ENCODE peak calls at places on chromosomes 13 and 19, in seven cellular contexts. One of them, this sample, is unnamed.
A peak's percentile ranks its signal among the peaks of the same experiment; 100 is the strongest.

GRCh38 chr13:33263976-33264619 is 21.5 kb downstream of the STARD13 start:
- DNase-seq in suprapubic skin: no peak
- DNase-seq in NCI-H2081: no peak
- DNase-seq in GM04504: no peak
- DNase-seq in Peyer's patch: no peak
- DNase-seq in GM12892: no peak
- DNase-seq in GM12865: no peak
- DNase-seq in this sample: no peak

GRCh38 chr13:79432992-79433391 is 26.9 kb upstream of the RBM26 start:
- DNase-seq in suprapubic skin: no peak
- DNase-seq in NCI-H2081: no peak
- DNase-seq in GM04504: no peak
- DNase-seq in Peyer's patch: no peak
- DNase-seq in GM12892: no peak
- DNase-seq in GM12865: no peak
- DNase-seq in this sample: no peak

GRCh38 chr19:7550987-7551761 is 15.7 kb downstream of the PNPLA6 start:
- DNase-seq in suprapubic skin: no peak
- DNase-seq in NCI-H2081: peak; percentile 22
- DNase-seq in GM04504: no peak
- DNase-seq in Peyer's patch: peak; percentile 81
- DNase-seq in GM12892: no peak
- DNase-seq in GM12865: peak; percentile 50
- DNase-seq in this sample: no peak

GRCh38 chr19:28396259-28396940 is 816.6 kb downstream of the UQCRFS1 start:
- DNase-seq in suprapubic skin: no peak
- DNase-seq in NCI-H2081: no peak
- DNase-seq in GM04504: no peak
- DNase-seq in Peyer's patch: no peak
- DNase-seq in GM12892: no peak
- DNase-seq in GM12865: no peak
- DNase-seq in this sample: no peak

GRCh38 chr19:39941615-39942507 is 7.4 kb upstream of the FCGBP start:
- DNase-seq in suprapubic skin: no peak
- DNase-seq in NCI-H2081: no peak
- DNase-seq in GM04504: no peak
- DNase-seq in Peyer's patch: no peak
- DNase-seq in GM12892: no peak
- DNase-seq in GM12865: peak; percentile 85
- DNase-seq in this sample: peak; percentile 59

GRCh38 chr19:49157445-49158224 is at the start of gene TRPM4:
- DNase-seq in suprapubic skin: peak; percentile 95
- DNase-seq in NCI-H2081: peak; percentile 73
- DNase-seq in GM04504: peak; percentile 47
- DNase-seq in Peyer's patch: peak; percentile 96
- DNase-seq in GM12892: no peak
- DNase-seq in GM12865: no peak
- DNase-seq in this sample: no peak

GRCh38 chr13:72953391-72953960 is 105.3 kb upstream of the KLF5 start:
- DNase-seq in suprapubic skin: no peak
- DNase-seq in NCI-H2081: peak; percentile 1
- DNase-seq in GM04504: no peak
- DNase-seq in Peyer's patch: peak; percentile 78
- DNase-seq in GM12892: no peak
- DNase-seq in GM12865: no peak
- DNase-seq in this sample: no peak

GRCh38 chr19:42111384-42111783 is 20.9 kb downstream of the POU2F2 start:
- DNase-seq in suprapubic skin: no peak
- DNase-seq in NCI-H2081: no peak
- DNase-seq in GM04504: peak; percentile 86
- DNase-seq in Peyer's patch: no peak
- DNase-seq in GM12892: no peak
- DNase-seq in GM12865: no peak
- DNase-seq in this sample: no peak

GRCh38 chr19:7293795-7294570 is at the start of gene INSR:
- DNase-seq in suprapubic skin: peak; percentile 87
- DNase-seq in NCI-H2081: peak; percentile 85
- DNase-seq in GM04504: peak; percentile 76
- DNase-seq in Peyer's patch: peak; percentile 95
- DNase-seq in GM12892: peak; percentile 96
- DNase-seq in GM12865: peak; percentile 95
- DNase-seq in this sample: peak; percentile 93

GRCh38 chr19:50796128-50796633 is 6.0 kb downstream of the ACP4 start:
- DNase-seq in suprapubic skin: no peak
- DNase-seq in NCI-H2081: no peak
- DNase-seq in GM04504: no peak
- DNase-seq in Peyer's patch: no peak
- DNase-seq in GM12892: no peak
- DNase-seq in GM12865: peak; percentile 51
- DNase-seq in this sample: peak; percentile 31

GRCh38 chr19:58352760-58353671 is at the start of gene A1BG:
- DNase-seq in suprapubic skin: no peak
- DNase-seq in NCI-H2081: no peak
- DNase-seq in GM04504: no peak
- DNase-seq in Peyer's patch: no peak
- DNase-seq in GM12892: no peak
- DNase-seq in GM12865: no peak
- DNase-seq in this sample: no peak

GRCh38 chr19:43518051-43518450 is 8.9 kb downstream of the ETHE1 start:
- DNase-seq in suprapubic skin: no peak
- DNase-seq in NCI-H2081: no peak
- DNase-seq in GM04504: no peak
- DNase-seq in Peyer's patch: no peak
- DNase-seq in GM12892: no peak
- DNase-seq in GM12865: no peak
- DNase-seq in this sample: no peak

GRCh38 chr13:44263920-44264610 is 109.6 kb upstream of the SERP2 start:
- DNase-seq in suprapubic skin: no peak
- DNase-seq in NCI-H2081: no peak
- DNase-seq in GM04504: no peak
- DNase-seq in Peyer's patch: no peak
- DNase-seq in GM12892: no peak
- DNase-seq in GM12865: no peak
- DNase-seq in this sample: no peak

GRCh38 chr19:3479177-3479818 is 1.0 kb downstream of the SMIM24 start:
- DNase-seq in suprapubic skin: peak; percentile 63
- DNase-seq in NCI-H2081: no peak
- DNase-seq in GM04504: no peak
- DNase-seq in Peyer's patch: no peak
- DNase-seq in GM12892: no peak
- DNase-seq in GM12865: peak; percentile 64
- DNase-seq in this sample: no peak

GRCh38 chr19:54916822-54917221 is 10.9 kb downstream of the NCR1 start:
- DNase-seq in suprapubic skin: no peak
- DNase-seq in NCI-H2081: no peak
- DNase-seq in GM04504: no peak
- DNase-seq in Peyer's patch: no peak
- DNase-seq in GM12892: no peak
- DNase-seq in GM12865: peak; percentile 87
- DNase-seq in this sample: peak; percentile 25

GRCh38 chr13:27170521-27171243 is 929 bp downstream of the USP12 start:
- DNase-seq in suprapubic skin: peak; percentile 77
- DNase-seq in NCI-H2081: peak; percentile 15
- DNase-seq in GM04504: no peak
- DNase-seq in Peyer's patch: peak; percentile 61
- DNase-seq in GM12892: no peak
- DNase-seq in GM12865: no peak
- DNase-seq in this sample: peak; percentile 61

GRCh38 chr19:35869327-35870123 is 1.2 kb downstream of the APLP1 start:
- DNase-seq in suprapubic skin: no peak
- DNase-seq in NCI-H2081: peak; percentile 86
- DNase-seq in GM04504: peak; percentile 25
- DNase-seq in Peyer's patch: peak; percentile 67
- DNase-seq in GM12892: peak; percentile 68
- DNase-seq in GM12865: peak; percentile 91
- DNase-seq in this sample: peak; percentile 93

GRCh38 chr19:19445911-19446361 is 40.5 kb downstream of the GATAD2A start:
- DNase-seq in suprapubic skin: no peak
- DNase-seq in NCI-H2081: no peak
- DNase-seq in GM04504: no peak
- DNase-seq in Peyer's patch: peak; percentile 18
- DNase-seq in GM12892: no peak
- DNase-seq in GM12865: peak; percentile 66
- DNase-seq in this sample: no peak

GRCh38 chr13:106609116-106609515 is 41.2 kb upstream of the ARGLU1 start:
- DNase-seq in suprapubic skin: no peak
- DNase-seq in NCI-H2081: no peak
- DNase-seq in GM04504: no peak
- DNase-seq in Peyer's patch: no peak
- DNase-seq in GM12892: no peak
- DNase-seq in GM12865: no peak
- DNase-seq in this sample: no peak

GRCh38 chr13:74683411-74683810 is 549.2 kb upstream of the KLF12 start:
- DNase-seq in suprapubic skin: no peak
- DNase-seq in NCI-H2081: no peak
- DNase-seq in GM04504: no peak
- DNase-seq in Peyer's patch: no peak
- DNase-seq in GM12892: no peak
- DNase-seq in GM12865: peak; percentile 4
- DNase-seq in this sample: no peak

GRCh38 chr13:46685006-46685730 is 111.8 kb downstream of the ESD start:
- DNase-seq in suprapubic skin: no peak
- DNase-seq in NCI-H2081: no peak
- DNase-seq in GM04504: no peak
- DNase-seq in Peyer's patch: no peak
- DNase-seq in GM12892: no peak
- DNase-seq in GM12865: no peak
- DNase-seq in this sample: no peak

GRCh38 chr13:95262837-95263381 is 38.3 kb downstream of the ABCC4 start:
- DNase-seq in suprapubic skin: no peak
- DNase-seq in NCI-H2081: no peak
- DNase-seq in GM04504: no peak
- DNase-seq in Peyer's patch: no peak
- DNase-seq in GM12892: no peak
- DNase-seq in GM12865: no peak
- DNase-seq in this sample: no peak

GRCh38 chr19:36771275-36772231 is 1.1 kb downstream of the ZNF850 start:
- DNase-seq in suprapubic skin: peak; percentile 70
- DNase-seq in NCI-H2081: peak; percentile 64
- DNase-seq in GM04504: peak; percentile 3
- DNase-seq in Peyer's patch: peak; percentile 61
- DNase-seq in GM12892: peak; percentile 34
- DNase-seq in GM12865: peak; percentile 80
- DNase-seq in this sample: peak; percentile 64

GRCh38 chr19:32172761-32173160 is 172.6 kb upstream of the ZNF507 start:
- DNase-seq in suprapubic skin: no peak
- DNase-seq in NCI-H2081: no peak
- DNase-seq in GM04504: no peak
- DNase-seq in Peyer's patch: no peak
- DNase-seq in GM12892: no peak
- DNase-seq in GM12865: no peak
- DNase-seq in this sample: no peak

GRCh38 chr19:11191273-11191755 is 6.0 kb downstream of the KANK2 start:
- DNase-seq in suprapubic skin: peak; percentile 86
- DNase-seq in NCI-H2081: no peak
- DNase-seq in GM04504: peak; percentile 59
- DNase-seq in Peyer's patch: no peak
- DNase-seq in GM12892: no peak
- DNase-seq in GM12865: peak; percentile 50
- DNase-seq in this sample: peak; percentile 49

GRCh38 chr19:29569038-29569911 is 36.8 kb upstream of the POP4 start:
- DNase-seq in suprapubic skin: no peak
- DNase-seq in NCI-H2081: no peak
- DNase-seq in GM04504: no peak
- DNase-seq in Peyer's patch: no peak
- DNase-seq in GM12892: no peak
- DNase-seq in GM12865: no peak
- DNase-seq in this sample: no peak

GRCh38 chr19:41166888-41167804 is 25.9 kb upstream of the CYP2S1 start:
- DNase-seq in suprapubic skin: no peak
- DNase-seq in NCI-H2081: no peak
- DNase-seq in GM04504: no peak
- DNase-seq in Peyer's patch: peak; percentile 86
- DNase-seq in GM12892: no peak
- DNase-seq in GM12865: no peak
- DNase-seq in this sample: no peak

GRCh38 chr13:77207943-77208342 is 119.0 kb downstream of the MYCBP2 start:
- DNase-seq in suprapubic skin: no peak
- DNase-seq in NCI-H2081: no peak
- DNase-seq in GM04504: peak; percentile 40
- DNase-seq in Peyer's patch: no peak
- DNase-seq in GM12892: no peak
- DNase-seq in GM12865: no peak
- DNase-seq in this sample: no peak

GRCh38 chr13:56909896-56910600 is 230.7 kb upstream of the PRR20A start:
- DNase-seq in suprapubic skin: no peak
- DNase-seq in NCI-H2081: no peak
- DNase-seq in GM04504: no peak
- DNase-seq in Peyer's patch: no peak
- DNase-seq in GM12892: no peak
- DNase-seq in GM12865: no peak
- DNase-seq in this sample: no peak

GRCh38 chr19:57559008-57559403 is 657 bp downstream of the ZNF550 start:
- DNase-seq in suprapubic skin: no peak
- DNase-seq in NCI-H2081: no peak
- DNase-seq in GM04504: no peak
- DNase-seq in Peyer's patch: no peak
- DNase-seq in GM12892: peak; percentile 37
- DNase-seq in GM12865: peak; percentile 48
- DNase-seq in this sample: peak; percentile 38